ENCODE peak calls at places on chromosome 3, in eight cellular contexts. P, S, X, N, A, F, G and L are unnamed samples. For H3K36me3, the result is how much of the 10 kb centered on the place peaks cover.

GRCh38 chr3:171458056-171458856 is 1.9 kb downstream of the TNIK start:
- DNase-seq in S (no peak), P (peak), N (no peak), X (no peak), A (no peak), G (no peak), F (no peak), L (no peak)

GRCh38 chr3:62955126-62955525 is 79.9 kb upstream of the CADPS start:
- DNase-seq in X (no peak), N (no peak), P (no peak), F (no peak), A (no peak), S (no peak), G (no peak), L (no peak)

GRCh38 chr3:139597947-139598346 is 58.4 kb upstream of the RBP1 start:
- DNase-seq in P (no peak), X (no peak), N (no peak), A (no peak), F (no peak), G (no peak), S (no peak), L (no peak)

GRCh38 chr3:125684199-125684598 is 88.9 kb upstream of the OSBPL11 start:
- DNase-seq in G (no peak), A (no peak), N (peak), X (no peak), F (peak), P (no peak), S (peak), L (no peak)

GRCh38 chr3:8891774-8892173 is 71.5 kb downstream of the RAD18 start:
- DNase-seq in G (no peak), N (no peak), P (no peak), S (no peak), F (no peak), A (no peak), X (no peak), L (no peak)

GRCh38 chr3:179304605-179305004 is 18.2 kb upstream of the ZNF639 start:
- DNase-seq in G (no peak), A (no peak), F (no peak), P (no peak), N (no peak), S (no peak), X (no peak), L (no peak)

GRCh38 chr3:131630812-131631211 is 128.0 kb upstream of the MRPL3 start:
- DNase-seq in A (no peak), P (no peak), G (no peak), F (no peak), S (no peak), N (no peak), X (no peak), L (no peak)

GRCh38 chr3:72494076-72495000 is 353.9 kb downstream of the SHQ1 start:
- DNase-seq in X (no peak), S (no peak), G (no peak), A (no peak), F (no peak), N (no peak), P (no peak), L (no peak)

GRCh38 chr3:40290396-40290795 is 19.1 kb upstream of the EIF1B start:
- DNase-seq in G (no peak), A (no peak), N (no peak), S (no peak), P (no peak), X (no peak), F (no peak), L (no peak)

GRCh38 chr3:183180105-183180763 is 17.7 kb upstream of the LAMP3 start:
- DNase-seq in S (no peak), G (no peak), P (no peak), N (no peak), F (no peak), A (no peak), X (no peak), L (no peak)

GRCh38 chr3:119751423-119751822 is 30.5 kb upstream of the NR1I2 start:
- DNase-seq in N (no peak), P (no peak), X (no peak), S (no peak), F (no peak), G (no peak), A (no peak), L (no peak)

GRCh38 chr3:149646181-149646766 is 11.6 kb downstream of the WWTR1 start:
- DNase-seq in N (peak), X (no peak), P (no peak), G (no peak), S (no peak), F (no peak), A (no peak), L (no peak)

GRCh38 chr3:129665024-129665768 is 58.7 kb upstream of the PLXND1 start:
- DNase-seq in F (no peak), X (no peak), S (no peak), P (no peak), A (no peak), N (no peak), G (no peak), L (no peak)

GRCh38 chr3:13200951-13201350 is 127.7 kb upstream of the IQSEC1 start:
- DNase-seq in N (no peak), A (no peak), G (no peak), S (no peak), F (no peak), P (no peak), X (peak), L (no peak)

GRCh38 chr3:101995371-101996046 is 146.2 kb downstream of the NFKBIZ start:
- DNase-seq in N (no peak), S (no peak), G (no peak), A (no peak), F (no peak), P (no peak), X (no peak), L (no peak)

GRCh38 chr3:30779686-30780287 is 114.7 kb downstream of the GADL1 start:
- DNase-seq in S (no peak), X (no peak), A (no peak), G (no peak), F (no peak), N (peak), P (no peak), L (no peak)

GRCh38 chr3:156376199-156376598 is 178.7 kb downstream of the SSR3 start:
- DNase-seq in P (no peak), X (no peak), G (no peak), S (no peak), A (no peak), F (no peak), N (no peak), L (no peak)

GRCh38 chr3:17602126-17602525 is 140.3 kb downstream of the TBC1D5 start:
- DNase-seq in N (no peak), P (no peak), S (no peak), F (no peak), G (no peak), A (no peak), X (no peak), L (no peak)

GRCh38 chr3:186515115-186515514 is 29.1 kb downstream of the CRYGS start:
- DNase-seq in A (no peak), X (no peak), G (no peak), F (no peak), P (no peak), S (no peak), N (no peak), L (no peak)

GRCh38 chr3:25971736-25972135 is 181.8 kb downstream of the OXSM start:
- DNase-seq in A (no peak), G (no peak), S (no peak), F (no peak), N (no peak), X (no peak), P (no peak), L (no peak)

GRCh38 chr3:37197810-37198371 is 23.5 kb upstream of the LRRFIP2 start:
- DNase-seq in N (peak), A (no peak), P (no peak), G (no peak), F (no peak), X (no peak), S (no peak), L (no peak)

GRCh38 chr3:196632033-196632751 is 7.3 kb upstream of the NRROS start:
- DNase-seq in N (peak), A (peak), G (peak), F (peak), X (peak), P (peak), S (peak), L (no peak)

GRCh38 chr3:143065364-143065763 is 54.2 kb upstream of the CHST2 start:
- DNase-seq in F (no peak), P (no peak), X (no peak), A (no peak), N (no peak), G (no peak), S (no peak), L (no peak)

GRCh38 chr3:135871311-135871710 is 94.2 kb upstream of the PPP2R3A start:
- DNase-seq in G (no peak), X (no peak), N (no peak), F (no peak), S (no peak), A (no peak), P (no peak), L (no peak)

GRCh38 chr3:57559526-57559925 is 3.5 kb downstream of the PDE12 start:
- DNase-seq in X (no peak), P (no peak), S (no peak), F (no peak), G (no peak), A (no peak), N (no peak), L (no peak)

GRCh38 chr3:190552969-190553759 is 39.3 kb downstream of the IL1RAP start:
- DNase-seq in X (no peak), F (no peak), N (no peak), P (no peak), S (no peak), G (no peak), A (no peak), L (no peak)

GRCh38 chr3:66138336-66139234 is 82.2 kb upstream of the SLC25A26 start:
- DNase-seq in P (peak), G (no peak), X (no peak), F (peak), N (peak), A (no peak), S (peak), L (no peak)

DNA sequence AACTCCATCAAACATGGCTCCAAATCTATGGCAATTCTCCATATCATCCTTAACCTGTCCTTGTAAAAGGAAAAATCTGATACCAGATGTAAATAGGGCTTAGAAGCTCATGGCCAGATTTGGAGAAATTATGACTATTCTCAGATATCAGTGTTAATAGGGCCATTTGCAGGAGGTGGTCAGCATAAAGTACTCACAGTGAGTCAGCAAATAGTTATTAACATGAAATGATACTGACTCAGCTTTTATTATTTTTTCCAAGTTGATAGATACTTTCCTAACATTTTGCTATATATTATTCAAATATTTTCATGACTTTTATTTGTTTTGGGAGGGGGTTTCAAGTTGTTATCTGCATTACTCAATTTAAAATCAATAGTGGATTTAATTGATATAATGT is 255.8 kb downstream of the MFSD1 start:
- DNase-seq in F (no peak), P (no peak), S (no peak), N (no peak), A (no peak), X (no peak), G (no peak), L (no peak)
- TF ChIP-seq POLR2A in F (no peak), P (no peak), S (no peak), N (no peak), A (no peak), X (no peak), G (no peak), L (no peak)

GRCh38 chr3:152209776-152210175 is 59.0 kb upstream of the MBNL1 start:
- DNase-seq in S (no peak), A (no peak), G (no peak), P (no peak), F (no peak), X (no peak), N (no peak), L (no peak)
- H3K36me3 ChIP-seq in S (under half), A (under half), G (under half), P (under half), F (under half), X (under half), N (under half), L (under half)

DNA sequence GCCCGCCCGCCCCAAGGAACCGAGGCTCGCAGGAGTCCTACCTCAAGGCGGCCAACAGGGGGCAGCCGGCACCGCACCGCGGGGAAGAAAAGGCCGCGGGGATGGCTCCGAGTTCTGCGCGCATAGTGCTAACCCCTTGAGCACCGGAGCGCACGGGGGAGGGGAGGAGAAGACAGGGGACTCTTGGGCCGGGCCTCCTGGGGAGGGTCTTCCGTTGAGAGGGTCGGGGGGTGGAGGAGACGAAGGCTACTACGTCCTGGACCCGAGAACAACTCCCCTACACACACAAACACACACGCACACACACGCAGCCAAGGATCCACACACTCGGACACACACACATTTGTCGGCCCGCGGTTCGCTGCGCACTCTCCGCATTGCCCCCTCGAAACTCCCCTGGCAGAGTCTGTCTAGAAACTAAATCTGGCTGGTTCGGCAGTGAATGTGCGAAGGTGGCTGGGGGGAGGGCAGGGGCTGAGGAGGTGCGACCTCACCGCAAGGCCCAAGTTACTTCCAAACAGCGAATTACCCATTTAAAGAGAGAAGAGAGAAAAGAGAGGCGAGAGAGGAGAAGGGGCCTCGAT is 1.8 kb downstream of the WNT5A start:
- DNase-seq in G (no peak), F (peak), X (peak), A (peak), N (no peak), S (peak), P (peak), L (no peak)
- H3K4me3 ChIP-seq in G (peak), F (peak), X (peak), A (peak), N (no peak), S (peak), P (peak), L (peak)

DNA sequence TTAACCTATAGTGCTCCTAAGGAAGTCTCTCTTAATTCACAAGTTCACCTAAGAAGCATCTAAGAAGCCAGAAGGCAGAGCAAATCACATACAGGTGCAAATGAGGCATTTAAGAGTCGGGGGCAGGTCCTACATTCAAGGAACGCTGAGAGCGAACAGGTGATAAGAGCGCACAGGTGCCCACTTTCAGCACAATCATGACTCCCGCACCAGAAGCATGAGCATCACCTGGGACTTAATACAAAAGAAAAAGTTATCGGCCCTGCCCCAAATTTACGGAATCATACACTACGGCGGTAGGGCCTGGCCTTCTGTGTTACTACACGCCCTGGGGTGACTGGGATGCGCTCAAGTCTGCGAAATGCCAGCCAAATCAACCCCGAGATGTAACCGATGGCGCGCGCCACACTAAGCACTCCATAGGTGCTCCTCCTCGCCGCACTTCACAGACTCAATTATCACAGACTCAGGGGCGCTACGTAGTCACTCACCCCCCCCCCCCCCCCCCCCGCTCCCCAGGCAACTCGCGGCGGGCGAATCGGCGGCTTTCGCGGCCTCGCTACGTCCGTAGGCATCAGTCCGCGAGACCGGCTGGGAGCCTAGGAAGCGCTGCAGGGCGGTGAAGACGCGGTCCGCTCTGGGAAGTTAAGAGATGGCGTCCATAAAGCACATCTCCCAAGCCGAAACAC is 698 bp downstream of the ULK4 start:
- DNase-seq in P (peak), G (peak), F (peak), X (no peak), S (peak), N (peak), A (peak), L (no peak)
- TF ChIP-seq POLR2A in P (no peak), G (no peak), F (no peak), X (no peak), S (no peak), N (no peak), A (no peak), L (no peak)

DNA sequence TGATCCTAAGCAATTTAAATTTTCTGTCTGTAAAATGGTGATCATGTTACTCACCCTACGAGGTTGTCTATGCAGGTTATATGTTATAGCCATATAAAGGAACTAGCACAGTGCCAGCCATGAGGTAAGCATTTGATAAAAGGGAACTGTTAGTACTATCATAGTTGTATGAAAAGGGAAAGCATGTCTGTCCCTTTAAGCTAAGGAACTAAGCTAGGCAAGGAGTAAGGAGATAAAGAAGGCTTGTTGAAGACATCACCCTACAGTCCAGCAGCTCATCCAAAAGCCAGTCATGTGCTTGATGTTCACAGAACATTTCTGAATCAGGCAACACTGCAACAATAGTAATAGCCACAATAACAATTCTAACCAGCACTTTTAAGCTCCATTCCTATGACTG is 243.9 kb downstream of the ZBTB20 start:
- DNase-seq in A (no peak), G (no peak), X (no peak), N (no peak), S (no peak), F (no peak), P (no peak), L (no peak)
- H3K36me3 ChIP-seq in A (under half), G (under half), X (under half), N (under half), S (under half), F (under half), P (under half), L (under half)

DNA sequence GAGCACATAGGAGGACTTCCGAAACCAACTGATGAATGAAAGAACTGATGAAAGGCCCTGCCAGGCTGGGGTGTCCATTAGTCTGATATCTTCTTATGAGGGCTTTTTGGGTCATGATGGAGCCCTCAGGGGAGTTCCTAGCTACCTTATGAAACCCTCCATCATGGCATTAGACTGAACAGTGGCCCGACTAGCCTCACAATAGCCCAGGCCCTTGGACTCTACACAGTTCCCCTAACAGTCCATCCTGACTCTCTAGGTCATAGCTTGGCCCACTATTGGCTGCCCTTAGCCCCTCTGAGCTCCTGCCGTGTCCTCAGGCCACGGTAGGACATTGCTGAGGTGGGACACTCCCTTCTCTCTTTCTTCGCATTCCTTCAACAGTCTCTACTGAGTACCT is 365.9 kb downstream of the CACNA2D3 start:
- DNase-seq in P (no peak), F (no peak), S (no peak), G (no peak), X (no peak), A (no peak), N (no peak), L (no peak)
- H3K4me3 ChIP-seq in P (no peak), F (no peak), S (no peak), G (no peak), X (no peak), A (no peak), N (no peak), L (no peak)

DNA sequence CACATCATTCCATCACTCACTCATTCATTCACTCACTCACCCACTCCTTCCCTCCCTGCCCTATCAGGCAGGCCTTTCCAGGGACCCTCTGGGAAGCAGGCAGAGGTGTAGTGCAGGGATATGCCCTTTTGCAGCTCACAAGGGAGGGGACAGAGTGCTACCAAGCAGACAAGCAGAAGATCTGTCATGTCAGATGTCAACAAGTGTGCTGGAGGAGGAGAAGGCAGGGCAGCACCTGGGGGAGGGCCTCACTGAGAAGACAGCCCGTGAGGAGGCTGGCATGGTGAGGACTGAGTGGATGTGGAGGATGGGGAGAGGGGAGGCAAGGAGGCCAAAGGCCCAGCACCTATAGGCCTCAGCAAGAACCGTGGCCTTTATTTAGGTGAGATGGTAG is 15.3 kb downstream of the ABTB1 start:
- DNase-seq in F (no peak), S (peak), X (peak), N (no peak), A (peak), G (no peak), P (no peak), L (no peak)
- TF ChIP-seq POLR2A in F (no peak), S (no peak), X (no peak), N (no peak), A (no peak), G (no peak), P (no peak), L (no peak)

DNA sequence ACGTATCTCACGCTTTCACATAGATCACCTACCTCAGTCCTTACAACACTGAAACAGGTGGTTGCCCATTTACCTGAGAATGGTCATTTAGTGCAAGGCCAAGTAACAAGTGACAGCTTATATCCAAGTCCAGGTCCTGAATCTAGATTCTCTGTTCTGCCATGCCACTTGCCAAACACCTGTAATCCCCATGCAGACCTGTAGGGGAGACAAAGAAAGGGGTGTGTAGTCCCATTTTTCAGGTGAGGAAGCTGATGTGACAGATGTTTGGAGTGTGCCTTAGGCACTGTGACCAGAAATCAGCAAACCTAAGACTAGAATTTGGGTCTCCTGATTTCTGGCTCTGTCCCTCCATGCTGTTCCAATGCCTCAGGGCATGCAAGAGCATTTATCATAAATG is 12.7 kb downstream of the ZNF35 start:
- DNase-seq in P (no peak), X (no peak), S (no peak), N (no peak), A (no peak), F (no peak), G (no peak), L (no peak)
- H3K36me3 ChIP-seq in P (under half), X (under half), S (under half), N (under half), A (under half), F (under half), G (under half), L (half or more)